ENCODE peak calls at places on chromosomes 13 and 19, in nine cellular contexts. L, B, F, D, X, N, J, O and T are unnamed samples.

GRCh38 chr13:101986316-101986715 is 415.5 kb downstream of the FGF14 start:
- DNase-seq in L (no peak), N (no peak), D (no peak), X (no peak), O (no peak), B (no peak), J (no peak), F (no peak), T (no peak)

GRCh38 chr13:110590577-110590976 is 24.8 kb upstream of the NAXD start:
- DNase-seq in B (no peak), J (no peak), D (no peak), L (no peak), O (no peak), N (no peak), X (no peak), F (no peak), T (no peak)

GRCh38 chr13:93766719-93767118 is 540.1 kb downstream of the GPC6 start:
- DNase-seq in J (no peak), D (no peak), N (no peak), F (no peak), X (no peak), L (no peak), B (no peak), O (no peak), T (no peak)

GRCh38 chr19:32675720-32676185 is at the start of gene RGS9BP:
- DNase-seq in J (peak; percentile 75), X (peak; percentile 65), L (peak; percentile 57), F (peak; percentile 37), N (peak; percentile 81), O (peak; percentile 90), B (peak; percentile 78), D (peak; percentile 77), T (peak; percentile 76)

GRCh38 chr19:1826557-1827521 is 14.8 kb upstream of the ATP8B3 start:
- DNase-seq in J (no peak), D (peak; percentile 58), O (no peak), F (no peak), X (peak; percentile 42), L (no peak), B (no peak), N (no peak), T (no peak)

GRCh38 chr13:31824705-31825512 is 85.6 kb downstream of the RXFP2 start:
- DNase-seq in B (no peak), F (no peak), D (no peak), L (no peak), O (no peak), N (peak; percentile 38), X (no peak), J (no peak), T (no peak)

GRCh38 chr13:78601124-78601885 is 2.0 kb downstream of the POU4F1 start:
- DNase-seq in O (no peak), F (no peak), D (no peak), B (no peak), X (peak; percentile 54), J (peak; percentile 16), L (no peak), N (no peak), T (peak; percentile 44)

GRCh38 chr13:111853766-111854165 is 213.2 kb upstream of the SOX1 start:
- DNase-seq in O (peak; percentile 41), J (no peak), B (no peak), N (no peak), F (no peak), D (no peak), X (no peak), L (no peak), T (no peak)

GRCh38 chr13:33022986-33023385 is 6.8 kb downstream of the KL start:
- DNase-seq in X (no peak), J (no peak), B (no peak), F (no peak), D (no peak), O (no peak), N (no peak), L (no peak), T (no peak)

GRCh38 chr19:36120092-36120983 is 5.1 kb downstream of the TBCB start:
- DNase-seq in B (no peak), O (no peak), N (peak; percentile 26), D (no peak), J (no peak), L (no peak), X (no peak), F (no peak), T (no peak)

GRCh38 chr13:19685034-19685433 is 51.6 kb downstream of the MPHOSPH8 start:
- DNase-seq in D (no peak), F (no peak), B (no peak), N (no peak), O (no peak), J (no peak), L (no peak), X (no peak), T (no peak)

GRCh38 chr13:50149932-50150331 is 134.7 kb downstream of the KCNRG start:
- DNase-seq in L (no peak), J (no peak), X (no peak), O (no peak), F (no peak), B (no peak), N (no peak), D (peak; percentile 35), T (no peak)

GRCh38 chr13:40562975-40563349 is 103.5 kb downstream of the FOXO1 start:
- DNase-seq in N (peak; percentile 10), F (no peak), B (no peak), O (no peak), D (no peak), X (no peak), L (no peak), J (peak; percentile 38), T (no peak)

GRCh38 chr13:34257980-34258379 is 440.0 kb downstream of the RFC3 start:
- DNase-seq in N (no peak), D (no peak), O (no peak), X (no peak), B (no peak), L (no peak), F (no peak), J (no peak), T (no peak)

GRCh38 chr13:33285420-33286124 is at the start of gene STARD13:
- DNase-seq in J (no peak), X (peak; percentile 86), O (peak; percentile 98), B (peak; percentile 86), D (peak; percentile 97), N (peak; percentile 99), F (no peak), L (no peak), T (no peak)

GRCh38 chr19:2782936-2783780 is at the start of gene SGTA:
- DNase-seq in B (peak; percentile 92), L (peak; percentile 95), F (peak; percentile 95), D (peak; percentile 99), N (peak; percentile 100), X (peak; percentile 98), O (peak; percentile 99), J (peak; percentile 98), T (peak; percentile 99)

GRCh38 chr19:41255171-41255570 is 9.0 kb upstream of the HNRNPUL1 start:
- DNase-seq in J (no peak), D (no peak), O (no peak), N (no peak), F (no peak), B (no peak), X (no peak), L (no peak), T (no peak)

GRCh38 chr19:46515879-46516350 is 20.2 kb upstream of the PNMA8B start:
- DNase-seq in B (peak; percentile 71), O (no peak), N (peak; percentile 68), F (no peak), L (no peak), X (no peak), J (peak; percentile 33), D (no peak), T (peak; percentile 53)

GRCh38 chr19:39263912-39264305 is 4.3 kb upstream of the IFNL2 start:
- DNase-seq in J (no peak), L (no peak), N (no peak), F (no peak), B (no peak), O (no peak), X (peak; percentile 53), D (no peak), T (no peak)